ENCODE peak calls at places on chromosomes 7 and 10, in ten cellular contexts. One of them, this sample, is unnamed.

GRCh38 chr10:85204814-85205213 is 876.4 kb downstream of the CCSER2 start:
- DNase-seq in mammary epithelial cell: no peak
- DNase-seq in fibroblast of lung: no peak
- DNase-seq in neural progenitor cell: no peak
- DNase-seq in adrenal gland: no peak
- DNase-seq in OCI-LY7: no peak
- DNase-seq in heart right ventricle: no peak
- DNase-seq in ovary: no peak
- DNase-seq in testis: no peak
- DNase-seq in stomach: no peak
- DNase-seq in this sample: no peak

GRCh38 chr10:49615721-49616120 is 1.9 kb downstream of the CHAT start:
- DNase-seq in mammary epithelial cell: no peak
- DNase-seq in fibroblast of lung: no peak
- DNase-seq in neural progenitor cell: no peak
- DNase-seq in adrenal gland: no peak
- DNase-seq in OCI-LY7: no peak
- DNase-seq in heart right ventricle: no peak
- DNase-seq in ovary: no peak
- DNase-seq in testis: no peak
- DNase-seq in stomach: no peak
- DNase-seq in this sample: no peak

GRCh38 chr7:147182859-147183258 is 1066.3 kb downstream of the CNTNAP2 start:
- DNase-seq in mammary epithelial cell: no peak
- DNase-seq in fibroblast of lung: no peak
- DNase-seq in neural progenitor cell: no peak
- DNase-seq in adrenal gland: no peak
- DNase-seq in OCI-LY7: no peak
- DNase-seq in heart right ventricle: no peak
- DNase-seq in ovary: no peak
- DNase-seq in testis: no peak
- DNase-seq in stomach: no peak
- DNase-seq in this sample: no peak

GRCh38 chr7:76000566-76000965 is 6.2 kb upstream of the TMEM120A start:
- DNase-seq in mammary epithelial cell: no peak
- DNase-seq in fibroblast of lung: no peak
- DNase-seq in neural progenitor cell: no peak
- DNase-seq in adrenal gland: no peak
- DNase-seq in OCI-LY7: no peak
- DNase-seq in heart right ventricle: no peak
- DNase-seq in ovary: no peak
- DNase-seq in testis: no peak
- DNase-seq in stomach: no peak
- DNase-seq in this sample: no peak

GRCh38 chr7:121624922-121625321 is 228.8 kb upstream of the FAM3C start:
- DNase-seq in mammary epithelial cell: no peak
- DNase-seq in fibroblast of lung: peak; percentile 43
- DNase-seq in neural progenitor cell: no peak
- DNase-seq in adrenal gland: no peak
- DNase-seq in OCI-LY7: no peak
- DNase-seq in heart right ventricle: peak; percentile 63
- DNase-seq in ovary: no peak
- DNase-seq in testis: no peak
- DNase-seq in stomach: no peak
- DNase-seq in this sample: no peak

GRCh38 chr7:74476546-74477095 is 22.9 kb downstream of the GTF2IRD1 start:
- DNase-seq in mammary epithelial cell: peak; percentile 75
- DNase-seq in fibroblast of lung: no peak
- DNase-seq in neural progenitor cell: no peak
- DNase-seq in adrenal gland: no peak
- DNase-seq in OCI-LY7: no peak
- DNase-seq in heart right ventricle: no peak
- DNase-seq in ovary: no peak
- DNase-seq in testis: peak; percentile 62
- DNase-seq in stomach: no peak
- DNase-seq in this sample: no peak

GRCh38 chr10:18144928-18145327 is 4.7 kb downstream of the CACNB2 start:
- DNase-seq in mammary epithelial cell: no peak
- DNase-seq in fibroblast of lung: peak; percentile 23
- DNase-seq in neural progenitor cell: peak; percentile 8
- DNase-seq in adrenal gland: peak; percentile 26
- DNase-seq in OCI-LY7: no peak
- DNase-seq in heart right ventricle: peak; percentile 76
- DNase-seq in ovary: peak; percentile 64
- DNase-seq in testis: no peak
- DNase-seq in stomach: no peak
- DNase-seq in this sample: peak; percentile 63

GRCh38 chr7:5217851-5218331 is 27.9 kb downstream of the WIPI2 start:
- DNase-seq in mammary epithelial cell: no peak
- DNase-seq in fibroblast of lung: no peak
- DNase-seq in neural progenitor cell: no peak
- DNase-seq in adrenal gland: no peak
- DNase-seq in OCI-LY7: no peak
- DNase-seq in heart right ventricle: no peak
- DNase-seq in ovary: no peak
- DNase-seq in testis: no peak
- DNase-seq in stomach: no peak
- DNase-seq in this sample: no peak

GRCh38 chr10:122019414-122019975 is 30.5 kb downstream of the TACC2 start:
- DNase-seq in mammary epithelial cell: peak; percentile 81
- DNase-seq in fibroblast of lung: no peak
- DNase-seq in neural progenitor cell: peak; percentile 94
- DNase-seq in adrenal gland: no peak
- DNase-seq in OCI-LY7: no peak
- DNase-seq in heart right ventricle: no peak
- DNase-seq in ovary: no peak
- DNase-seq in testis: no peak
- DNase-seq in stomach: peak; percentile 87
- DNase-seq in this sample: peak; percentile 53

GRCh38 chr7:151011097-151011409 is 13.2 kb downstream of the ATG9B start:
- DNase-seq in mammary epithelial cell: no peak
- DNase-seq in fibroblast of lung: no peak
- DNase-seq in neural progenitor cell: no peak
- DNase-seq in adrenal gland: no peak
- DNase-seq in OCI-LY7: no peak
- DNase-seq in heart right ventricle: no peak
- DNase-seq in ovary: no peak
- DNase-seq in testis: no peak
- DNase-seq in stomach: no peak
- DNase-seq in this sample: no peak

GRCh38 chr10:112373912-112374338 is at the start of gene ACSL5:
- DNase-seq in mammary epithelial cell: no peak
- DNase-seq in fibroblast of lung: no peak
- DNase-seq in neural progenitor cell: no peak
- DNase-seq in adrenal gland: no peak
- DNase-seq in OCI-LY7: no peak
- DNase-seq in heart right ventricle: no peak
- DNase-seq in ovary: no peak
- DNase-seq in testis: no peak
- DNase-seq in stomach: no peak
- DNase-seq in this sample: no peak

GRCh38 chr7:134334408-134334807 is 17.7 kb upstream of the SLC35B4 start:
- DNase-seq in mammary epithelial cell: no peak
- DNase-seq in fibroblast of lung: no peak
- DNase-seq in neural progenitor cell: no peak
- DNase-seq in adrenal gland: no peak
- DNase-seq in OCI-LY7: no peak
- DNase-seq in heart right ventricle: no peak
- DNase-seq in ovary: no peak
- DNase-seq in testis: no peak
- DNase-seq in stomach: no peak
- DNase-seq in this sample: no peak

GRCh38 chr7:22576941-22577927 is 77.2 kb upstream of the STEAP1B start:
- DNase-seq in mammary epithelial cell: peak; percentile 87
- DNase-seq in fibroblast of lung: peak; percentile 99
- DNase-seq in neural progenitor cell: no peak
- DNase-seq in adrenal gland: peak; percentile 56
- DNase-seq in OCI-LY7: no peak
- DNase-seq in heart right ventricle: peak; percentile 56
- DNase-seq in ovary: peak; percentile 23
- DNase-seq in testis: peak; percentile 32
- DNase-seq in stomach: no peak
- DNase-seq in this sample: no peak

GRCh38 chr10:5117021-5117420 is 22.8 kb downstream of the AKR1C3 start:
- DNase-seq in mammary epithelial cell: no peak
- DNase-seq in fibroblast of lung: no peak
- DNase-seq in neural progenitor cell: no peak
- DNase-seq in adrenal gland: no peak
- DNase-seq in OCI-LY7: no peak
- DNase-seq in heart right ventricle: no peak
- DNase-seq in ovary: no peak
- DNase-seq in testis: no peak
- DNase-seq in stomach: no peak
- DNase-seq in this sample: no peak

GRCh38 chr10:17122052-17122451 is 7.6 kb downstream of the CUBN start:
- DNase-seq in mammary epithelial cell: no peak
- DNase-seq in fibroblast of lung: peak; percentile 21
- DNase-seq in neural progenitor cell: no peak
- DNase-seq in adrenal gland: no peak
- DNase-seq in OCI-LY7: no peak
- DNase-seq in heart right ventricle: no peak
- DNase-seq in ovary: no peak
- DNase-seq in testis: no peak
- DNase-seq in stomach: no peak
- DNase-seq in this sample: no peak

GRCh38 chr7:27616914-27617548 is 45.7 kb downstream of the HIBADH start:
- DNase-seq in mammary epithelial cell: peak; percentile 30
- DNase-seq in fibroblast of lung: no peak
- DNase-seq in neural progenitor cell: no peak
- DNase-seq in adrenal gland: no peak
- DNase-seq in OCI-LY7: no peak
- DNase-seq in heart right ventricle: no peak
- DNase-seq in ovary: no peak
- DNase-seq in testis: no peak
- DNase-seq in stomach: no peak
- DNase-seq in this sample: no peak
- H3K9me3 ChIP-seq in mammary epithelial cell: peaks cover 6% of the 10 kb centered on the region
- H3K9me3 ChIP-seq in fibroblast of lung: no peaks in the 10 kb centered on the region
- H3K9me3 ChIP-seq in neural progenitor cell: peaks cover 20% of the 10 kb centered on the region
- H3K9me3 ChIP-seq in adrenal gland: no peaks in the 10 kb centered on the region
- H3K9me3 ChIP-seq in OCI-LY7: peaks cover 31% of the 10 kb centered on the region
- H3K9me3 ChIP-seq in heart right ventricle: peaks cover 31% of the 10 kb centered on the region
- H3K9me3 ChIP-seq in ovary: peaks cover 3% of the 10 kb centered on the region
- H3K9me3 ChIP-seq in testis: no peaks in the 10 kb centered on the region
- H3K9me3 ChIP-seq in stomach: peaks cover 19% of the 10 kb centered on the region
- H3K9me3 ChIP-seq in this sample: peaks cover 10% of the 10 kb centered on the region

GRCh38 chr7:104482362-104483042 is 154.1 kb downstream of the LHFPL3 start:
- DNase-seq in mammary epithelial cell: no peak
- DNase-seq in fibroblast of lung: no peak
- DNase-seq in neural progenitor cell: no peak
- DNase-seq in adrenal gland: no peak
- DNase-seq in OCI-LY7: no peak
- DNase-seq in heart right ventricle: no peak
- DNase-seq in ovary: no peak
- DNase-seq in testis: no peak
- DNase-seq in stomach: no peak
- DNase-seq in this sample: no peak
- H3K4me3 ChIP-seq in mammary epithelial cell: no peak overlapping the region
- H3K4me3 ChIP-seq in fibroblast of lung: no peak overlapping the region
- H3K4me3 ChIP-seq in neural progenitor cell: no peak overlapping the region
- H3K4me3 ChIP-seq in adrenal gland: no peak overlapping the region
- H3K4me3 ChIP-seq in OCI-LY7: no peak overlapping the region
- H3K4me3 ChIP-seq in heart right ventricle: no peak overlapping the region
- H3K4me3 ChIP-seq in ovary: no peak overlapping the region
- H3K4me3 ChIP-seq in testis: no peak overlapping the region
- H3K4me3 ChIP-seq in stomach: no peak overlapping the region
- H3K4me3 ChIP-seq in this sample: no peak overlapping the region

GRCh38 chr7:42545049-42545724 is 308.2 kb upstream of the GLI3 start:
- DNase-seq in mammary epithelial cell: no peak
- DNase-seq in fibroblast of lung: no peak
- DNase-seq in neural progenitor cell: no peak
- DNase-seq in adrenal gland: no peak
- DNase-seq in OCI-LY7: no peak
- DNase-seq in heart right ventricle: no peak
- DNase-seq in ovary: no peak
- DNase-seq in testis: no peak
- DNase-seq in stomach: no peak
- DNase-seq in this sample: no peak

GRCh38 chr7:42552227-42552626 is 315.2 kb upstream of the GLI3 start:
- DNase-seq in mammary epithelial cell: peak; percentile 33
- DNase-seq in fibroblast of lung: no peak
- DNase-seq in neural progenitor cell: no peak
- DNase-seq in adrenal gland: no peak
- DNase-seq in OCI-LY7: no peak
- DNase-seq in heart right ventricle: no peak
- DNase-seq in ovary: no peak
- DNase-seq in testis: no peak
- DNase-seq in stomach: no peak
- DNase-seq in this sample: no peak

GRCh38 chr7:42549866-42550485 is 313.0 kb upstream of the GLI3 start:
- DNase-seq in mammary epithelial cell: peak; percentile 48
- DNase-seq in fibroblast of lung: no peak
- DNase-seq in neural progenitor cell: no peak
- DNase-seq in adrenal gland: no peak
- DNase-seq in OCI-LY7: no peak
- DNase-seq in heart right ventricle: no peak
- DNase-seq in ovary: no peak
- DNase-seq in testis: no peak
- DNase-seq in stomach: no peak
- DNase-seq in this sample: no peak

GRCh38 chr7:42550706-42551470 is 313.9 kb upstream of the GLI3 start:
- DNase-seq in mammary epithelial cell: no peak
- DNase-seq in fibroblast of lung: no peak
- DNase-seq in neural progenitor cell: no peak
- DNase-seq in adrenal gland: no peak
- DNase-seq in OCI-LY7: no peak
- DNase-seq in heart right ventricle: no peak
- DNase-seq in ovary: no peak
- DNase-seq in testis: no peak
- DNase-seq in stomach: no peak
- DNase-seq in this sample: no peak

GRCh38 chr7:42549212-42549611 is 312.2 kb upstream of the GLI3 start:
- DNase-seq in mammary epithelial cell: no peak
- DNase-seq in fibroblast of lung: no peak
- DNase-seq in neural progenitor cell: no peak
- DNase-seq in adrenal gland: no peak
- DNase-seq in OCI-LY7: no peak
- DNase-seq in heart right ventricle: no peak
- DNase-seq in ovary: no peak
- DNase-seq in testis: no peak
- DNase-seq in stomach: no peak
- DNase-seq in this sample: no peak
- H3K9me3 ChIP-seq in mammary epithelial cell: no peaks in the 10 kb centered on the region
- H3K9me3 ChIP-seq in fibroblast of lung: no peaks in the 10 kb centered on the region
- H3K9me3 ChIP-seq in neural progenitor cell: peaks cover 23% of the 10 kb centered on the region
- H3K9me3 ChIP-seq in adrenal gland: no peaks in the 10 kb centered on the region
- H3K9me3 ChIP-seq in OCI-LY7: peaks cover 15% of the 10 kb centered on the region
- H3K9me3 ChIP-seq in heart right ventricle: peaks cover 7% of the 10 kb centered on the region
- H3K9me3 ChIP-seq in ovary: no peaks in the 10 kb centered on the region
- H3K9me3 ChIP-seq in testis: no peaks in the 10 kb centered on the region
- H3K9me3 ChIP-seq in stomach: no peaks in the 10 kb centered on the region
- H3K9me3 ChIP-seq in this sample: peaks cover 7% of the 10 kb centered on the region

GRCh38 chr7:155807013-155807804 is 5.1 kb downstream of the SHH start:
- DNase-seq in mammary epithelial cell: no peak
- DNase-seq in fibroblast of lung: no peak
- DNase-seq in neural progenitor cell: peak; percentile 61
- DNase-seq in adrenal gland: no peak
- DNase-seq in OCI-LY7: no peak
- DNase-seq in heart right ventricle: no peak
- DNase-seq in ovary: no peak
- DNase-seq in testis: no peak
- DNase-seq in stomach: no peak
- DNase-seq in this sample: no peak
- H3K4me3 ChIP-seq in mammary epithelial cell: no peak overlapping the region
- H3K4me3 ChIP-seq in fibroblast of lung: no peak overlapping the region
- H3K4me3 ChIP-seq in neural progenitor cell: peak overlapping the region; percentile 18
- H3K4me3 ChIP-seq in adrenal gland: no peak overlapping the region
- H3K4me3 ChIP-seq in OCI-LY7: no peak overlapping the region
- H3K4me3 ChIP-seq in heart right ventricle: no peak overlapping the region
- H3K4me3 ChIP-seq in ovary: no peak overlapping the region
- H3K4me3 ChIP-seq in testis: no peak overlapping the region
- H3K4me3 ChIP-seq in stomach: no peak overlapping the region
- H3K4me3 ChIP-seq in this sample: no peak overlapping the region

GRCh38 chr7:158987691-158988090 is 131.3 kb downstream of the DYNC2I1 start:
- DNase-seq in mammary epithelial cell: no peak
- DNase-seq in fibroblast of lung: no peak
- DNase-seq in neural progenitor cell: no peak
- DNase-seq in adrenal gland: no peak
- DNase-seq in OCI-LY7: no peak
- DNase-seq in heart right ventricle: no peak
- DNase-seq in ovary: no peak
- DNase-seq in testis: no peak
- DNase-seq in stomach: no peak
- DNase-seq in this sample: no peak
- H3K9me3 ChIP-seq in mammary epithelial cell: peaks cover 4% of the 10 kb centered on the region
- H3K9me3 ChIP-seq in fibroblast of lung: no peaks in the 10 kb centered on the region
- H3K9me3 ChIP-seq in neural progenitor cell: peaks cover 4% of the 10 kb centered on the region
- H3K9me3 ChIP-seq in adrenal gland: no peaks in the 10 kb centered on the region
- H3K9me3 ChIP-seq in OCI-LY7: peaks cover 8% of the 10 kb centered on the region
- H3K9me3 ChIP-seq in heart right ventricle: peaks cover 4% of the 10 kb centered on the region
- H3K9me3 ChIP-seq in ovary: no peaks in the 10 kb centered on the region
- H3K9me3 ChIP-seq in testis: no peaks in the 10 kb centered on the region
- H3K9me3 ChIP-seq in stomach: peaks cover 13% of the 10 kb centered on the region
- H3K9me3 ChIP-seq in this sample: peaks cover 8% of the 10 kb centered on the region